ENCODE peak calls at places on chromosome 1, in four cellular contexts. One of them, this sample, is unnamed.

GRCh38 chr1:53618218-53619087 is 120.5 kb downstream of the GLIS1 start:
- DNase-seq in K562: no peak
- DNase-seq in GM12878: no peak
- DNase-seq in SK-N-SH: no peak
- DNase-seq in this sample: no peak

GRCh38 chr1:54136963-54137531 is 15.8 kb downstream of the CDCP2 start:
- DNase-seq in K562: no peak
- DNase-seq in SK-N-SH: no peak
- DNase-seq in GM12878: no peak
- DNase-seq in this sample: no peak

GRCh38 chr1:116765962-116766361 is 11.7 kb downstream of the CD2 start:
- DNase-seq in SK-N-SH: no peak
- DNase-seq in GM12878: no peak
- DNase-seq in K562: no peak
- DNase-seq in this sample: peak

GRCh38 chr1:210920716-210921694 is 212.9 kb downstream of the KCNH1 start:
- DNase-seq in SK-N-SH: no peak
- DNase-seq in GM12878: no peak
- DNase-seq in K562: peak
- DNase-seq in this sample: no peak

GRCh38 chr1:27522148-27522859 is 32.3 kb upstream of the WASF2 start:
- DNase-seq in GM12878: no peak
- DNase-seq in SK-N-SH: no peak
- DNase-seq in K562: no peak
- DNase-seq in this sample: no peak

GRCh38 chr1:77407738-77408375 is 126.0 kb downstream of the AK5 start:
- DNase-seq in SK-N-SH: no peak
- DNase-seq in K562: no peak
- DNase-seq in GM12878: no peak
- DNase-seq in this sample: no peak

GRCh38 chr1:3746784-3747521 is 5.3 kb upstream of the CCDC27 start:
- DNase-seq in SK-N-SH: peak
- DNase-seq in K562: peak
- DNase-seq in GM12878: peak
- DNase-seq in this sample: peak

GRCh38 chr1:183837062-183837461 is 32.1 kb downstream of the RGL1 start:
- DNase-seq in K562: no peak
- DNase-seq in GM12878: no peak
- DNase-seq in SK-N-SH: no peak
- DNase-seq in this sample: no peak

GRCh38 chr1:205532996-205533728 is 28.7 kb downstream of the CDK18 start:
- DNase-seq in SK-N-SH: no peak
- DNase-seq in K562: no peak
- DNase-seq in GM12878: no peak
- DNase-seq in this sample: no peak

GRCh38 chr1:35622510-35623171 is 18.7 kb downstream of the PSMB2 start:
- DNase-seq in SK-N-SH: no peak
- DNase-seq in GM12878: no peak
- DNase-seq in K562: no peak
- DNase-seq in this sample: no peak

GRCh38 chr1:35623832-35624231 is 17.5 kb downstream of the PSMB2 start:
- DNase-seq in SK-N-SH: no peak
- DNase-seq in GM12878: no peak
- DNase-seq in K562: no peak
- DNase-seq in this sample: no peak

GRCh38 chr1:35615440-35615839 is 25.9 kb downstream of the PSMB2 start:
- DNase-seq in K562: no peak
- DNase-seq in GM12878: no peak
- DNase-seq in SK-N-SH: no peak
- DNase-seq in this sample: no peak

DNA sequence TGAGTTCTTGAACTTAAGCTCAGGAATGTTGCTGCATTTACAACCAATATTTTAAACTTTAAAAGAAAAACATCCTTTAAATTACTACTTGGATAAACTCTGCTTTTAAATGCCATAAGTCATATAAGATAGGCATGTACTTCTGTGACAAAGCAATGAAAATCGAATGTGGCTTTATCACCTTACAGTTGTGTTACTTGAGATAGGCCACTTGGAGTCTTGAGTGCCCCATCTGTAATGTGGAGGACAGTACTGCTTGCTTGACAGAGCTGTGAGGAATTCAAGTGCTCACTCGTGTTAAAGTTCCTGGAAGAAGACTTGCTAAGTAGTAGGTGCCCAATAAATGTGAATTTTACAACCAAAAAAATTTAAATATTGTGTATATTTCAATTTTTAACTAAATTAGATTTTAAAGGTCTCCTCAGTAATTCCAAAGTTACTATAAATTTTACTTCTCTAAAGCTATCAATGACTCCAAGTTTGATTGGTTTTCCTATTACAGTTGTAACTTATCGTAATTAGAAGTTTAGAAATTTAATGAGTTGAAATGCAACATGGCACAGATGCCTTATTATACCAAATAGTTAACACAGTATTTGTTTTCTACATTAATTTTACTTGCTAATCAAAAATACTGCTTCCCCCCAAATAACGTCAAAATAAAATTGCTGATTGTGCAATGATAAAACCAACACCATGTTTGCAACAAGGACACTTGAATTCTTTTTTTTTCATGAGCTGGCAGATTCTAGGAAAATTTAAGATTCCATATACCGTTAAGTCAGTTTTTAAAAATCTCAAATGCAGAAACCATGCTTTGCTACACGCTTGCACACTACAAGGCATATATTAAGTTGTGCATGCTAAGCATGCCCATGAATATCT is 21.8 kb downstream of the PSMB2 start:
- DNase-seq in K562: no peak
- DNase-seq in GM12878: no peak
- DNase-seq in SK-N-SH: no peak
- DNase-seq in this sample: no peak
- TF ChIP-seq JUND in K562: no peak
- TF ChIP-seq JUND in GM12878: no peak
- TF ChIP-seq JUND in SK-N-SH: no peak
- TF ChIP-seq JUND in this sample: no peak

DNA sequence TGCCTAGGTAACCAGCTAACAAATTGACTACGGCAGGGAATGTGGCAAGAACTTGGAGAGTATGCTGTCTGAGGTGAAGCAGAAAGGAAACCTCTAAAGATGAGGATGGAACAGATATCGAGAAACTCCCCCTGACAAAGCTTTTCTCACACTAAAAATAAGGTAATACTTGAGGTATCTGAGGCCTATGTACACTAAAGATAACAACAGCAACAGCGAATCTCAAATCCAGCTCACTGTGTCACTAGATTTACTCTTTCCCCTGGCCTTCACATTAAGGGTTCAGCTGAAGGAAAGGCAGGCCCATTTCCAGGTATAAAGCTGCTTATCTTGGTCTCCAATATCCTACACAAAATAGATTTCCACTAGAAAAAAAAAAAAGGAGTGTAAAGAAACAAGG is 518.0 kb downstream of the KCNT2 start:
- DNase-seq in SK-N-SH: no peak
- DNase-seq in K562: no peak
- DNase-seq in GM12878: no peak
- DNase-seq in this sample: no peak
- TF ChIP-seq JUND in SK-N-SH: no peak
- TF ChIP-seq JUND in K562: no peak
- TF ChIP-seq JUND in GM12878: no peak
- TF ChIP-seq JUND in this sample: no peak

GRCh38 chr1:25543425-25544242 is at the start of gene LDLRAP1:
- DNase-seq in SK-N-SH: peak
- DNase-seq in GM12878: no peak
- DNase-seq in K562: peak
- DNase-seq in this sample: peak
- TF ChIP-seq JUND in SK-N-SH: no peak
- TF ChIP-seq JUND in GM12878: no peak
- TF ChIP-seq JUND in K562: no peak
- TF ChIP-seq JUND in this sample: no peak

GRCh38 chr1:31788825-31789256 is 24.7 kb upstream of the ADGRB2 start:
- DNase-seq in SK-N-SH: no peak
- DNase-seq in K562: no peak
- DNase-seq in GM12878: peak
- DNase-seq in this sample: no peak
- TF ChIP-seq JUND in SK-N-SH: no peak
- TF ChIP-seq JUND in K562: no peak
- TF ChIP-seq JUND in GM12878: no peak
- TF ChIP-seq JUND in this sample: no peak

GRCh38 chr1:89358287-89358893 is 5.5 kb upstream of the GBP6 start:
- DNase-seq in K562: peak
- DNase-seq in GM12878: peak
- DNase-seq in SK-N-SH: peak
- DNase-seq in this sample: peak
- TF ChIP-seq JUND in K562: no peak
- TF ChIP-seq JUND in GM12878: no peak
- TF ChIP-seq JUND in SK-N-SH: no peak
- TF ChIP-seq JUND in this sample: no peak

DNA sequence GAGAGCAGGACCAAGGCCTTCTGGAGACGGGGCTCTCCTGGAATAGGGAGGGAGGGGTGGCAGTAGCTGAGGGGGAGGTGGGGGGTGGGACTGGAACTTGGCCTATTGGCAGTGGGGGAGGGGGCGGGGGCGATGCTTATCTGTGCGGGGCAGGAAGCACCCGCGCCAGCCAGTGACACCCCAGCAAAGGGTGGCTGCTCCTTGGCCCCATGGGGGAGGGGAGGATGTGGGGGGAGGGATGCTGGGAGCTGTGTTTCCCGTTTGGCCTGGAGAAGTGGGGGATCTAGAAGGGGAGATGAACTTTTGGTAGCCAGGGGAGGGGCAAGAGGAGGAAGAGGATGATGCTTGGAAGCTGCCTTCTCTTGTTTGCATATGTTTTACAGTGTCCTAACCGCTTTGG is 11.0 kb downstream of the ZBTB7B start:
- DNase-seq in K562: peak
- DNase-seq in SK-N-SH: no peak
- DNase-seq in GM12878: no peak
- DNase-seq in this sample: no peak
- TF ChIP-seq JUND in K562: no peak
- TF ChIP-seq JUND in SK-N-SH: no peak
- TF ChIP-seq JUND in GM12878: no peak
- TF ChIP-seq JUND in this sample: no peak

GRCh38 chr1:1421147-1421906 is at the start of gene ANKRD65:
- DNase-seq in GM12878: no peak
- DNase-seq in K562: no peak
- DNase-seq in SK-N-SH: peak
- DNase-seq in this sample: no peak
- TF ChIP-seq JUND in GM12878: no peak
- TF ChIP-seq JUND in K562: no peak
- TF ChIP-seq JUND in SK-N-SH: no peak
- TF ChIP-seq JUND in this sample: no peak

GRCh38 chr1:234725177-234726132 is 115.5 kb upstream of the IRF2BP2 start:
- DNase-seq in GM12878: no peak
- DNase-seq in K562: peak
- DNase-seq in SK-N-SH: no peak
- DNase-seq in this sample: no peak
- TF ChIP-seq JUND in GM12878: no peak
- TF ChIP-seq JUND in K562: no peak
- TF ChIP-seq JUND in SK-N-SH: no peak
- TF ChIP-seq JUND in this sample: no peak

GRCh38 chr1:204256531-204256930 is 42.7 kb upstream of the GOLT1A start:
- DNase-seq in K562: no peak
- DNase-seq in GM12878: no peak
- DNase-seq in SK-N-SH: no peak
- DNase-seq in this sample: no peak

GRCh38 chr1:204259782-204260181 is 46.0 kb upstream of the GOLT1A start:
- DNase-seq in SK-N-SH: no peak
- DNase-seq in K562: no peak
- DNase-seq in GM12878: no peak
- DNase-seq in this sample: no peak

GRCh38 chr1:204259196-204259595 is 45.4 kb upstream of the GOLT1A start:
- DNase-seq in GM12878: no peak
- DNase-seq in SK-N-SH: no peak
- DNase-seq in K562: no peak
- DNase-seq in this sample: no peak

GRCh38 chr1:204257446-204257845 is 43.7 kb upstream of the GOLT1A start:
- DNase-seq in SK-N-SH: peak
- DNase-seq in K562: no peak
- DNase-seq in GM12878: no peak
- DNase-seq in this sample: no peak

DNA sequence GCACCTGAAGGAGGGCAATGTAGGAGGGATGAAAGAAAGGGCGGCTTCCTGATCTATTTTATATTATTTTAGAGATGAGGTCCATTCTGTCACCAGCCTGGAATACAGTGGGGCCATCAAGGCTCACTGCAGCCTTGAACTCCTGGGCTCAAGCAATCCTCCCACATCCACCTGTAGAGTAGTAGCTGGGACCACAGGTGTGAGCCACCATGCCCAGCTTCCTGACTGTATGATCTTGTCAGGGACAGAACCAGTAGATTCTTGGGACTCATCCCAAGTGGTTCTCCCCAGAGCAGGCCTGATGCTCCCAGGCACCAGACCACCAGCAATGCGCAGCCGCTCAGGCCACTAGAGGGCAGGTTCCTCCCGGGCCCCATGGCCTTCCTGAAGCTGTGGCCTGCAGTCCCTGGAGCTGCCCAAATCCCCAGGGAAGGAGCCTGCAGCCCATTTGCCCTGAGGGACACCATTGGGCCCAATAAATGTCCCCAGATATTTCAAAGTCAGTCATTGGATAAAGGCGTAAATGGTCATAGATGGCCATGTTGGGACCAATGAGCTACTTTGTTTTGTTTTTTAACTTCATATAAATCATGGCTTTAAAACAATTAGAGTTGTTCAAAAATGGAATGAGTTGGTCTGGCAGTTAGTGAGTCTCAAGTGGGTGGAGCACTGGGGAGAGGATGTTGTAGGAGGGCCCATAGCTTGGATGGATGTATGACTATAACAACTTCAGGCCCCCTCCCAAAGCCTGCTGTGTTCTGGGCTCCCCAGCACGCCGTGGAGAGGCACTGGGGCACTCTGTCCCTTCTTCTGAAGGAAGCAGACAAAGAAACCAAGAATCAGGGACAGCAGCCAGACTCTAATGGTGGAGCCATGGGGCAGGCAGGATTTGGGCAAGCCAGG is 44.7 kb upstream of the GOLT1A start:
- DNase-seq in GM12878: no peak
- DNase-seq in K562: peak
- DNase-seq in SK-N-SH: peak
- DNase-seq in this sample: peak
- TF ChIP-seq JUND in GM12878: no peak
- TF ChIP-seq JUND in K562: no peak
- TF ChIP-seq JUND in SK-N-SH: no peak
- TF ChIP-seq JUND in this sample: no peak

GRCh38 chr1:207628776-207629175 is 16.2 kb upstream of the CR1L start:
- DNase-seq in GM12878: no peak
- DNase-seq in K562: no peak
- DNase-seq in SK-N-SH: no peak
- DNase-seq in this sample: no peak
- TF ChIP-seq JUND in GM12878: no peak
- TF ChIP-seq JUND in K562: no peak
- TF ChIP-seq JUND in SK-N-SH: no peak
- TF ChIP-seq JUND in this sample: no peak

This sample was measured in T47D.